ENCODE peak calls at places on chromosomes 3 and 15, in five cellular contexts. One of them, this sample, is unnamed. For H3K9me3, the result is how much of the 10 kb centered on the place peaks cover.

GRCh38 chr15:52709172-52709979 is 30.2 kb upstream of the ATOSA start:
- DNase-seq in pancreas: peak
- DNase-seq in CD4-positive, alpha-beta T cell: no peak
- DNase-seq in stomach: peak
- DNase-seq in psoas muscle: no peak
- DNase-seq in this sample: peak

GRCh38 chr3:134201201-134202130 is 49.2 kb downstream of the RYK start:
- DNase-seq in pancreas: no peak
- DNase-seq in CD4-positive, alpha-beta T cell: no peak
- DNase-seq in stomach: no peak
- DNase-seq in psoas muscle: no peak
- DNase-seq in this sample: no peak

GRCh38 chr3:51392301-51393095 is 1.4 kb downstream of the RBM15B start:
- DNase-seq in pancreas: no peak
- DNase-seq in CD4-positive, alpha-beta T cell: no peak
- DNase-seq in stomach: no peak
- DNase-seq in psoas muscle: no peak
- DNase-seq in this sample: no peak

GRCh38 chr3:27200721-27201434 is 168.3 kb downstream of the NEK10 start:
- DNase-seq in pancreas: no peak
- DNase-seq in CD4-positive, alpha-beta T cell: no peak
- DNase-seq in stomach: no peak
- DNase-seq in psoas muscle: no peak
- DNase-seq in this sample: no peak

GRCh38 chr3:37546876-37547275 is 314.8 kb upstream of the CTDSPL start:
- DNase-seq in pancreas: no peak
- DNase-seq in CD4-positive, alpha-beta T cell: no peak
- DNase-seq in stomach: no peak
- DNase-seq in psoas muscle: no peak
- DNase-seq in this sample: peak

GRCh38 chr15:46848704-46849103 is 868.6 kb upstream of the SEMA6D start:
- DNase-seq in pancreas: no peak
- DNase-seq in CD4-positive, alpha-beta T cell: no peak
- DNase-seq in stomach: no peak
- DNase-seq in psoas muscle: no peak
- DNase-seq in this sample: no peak

GRCh38 chr3:183400352-183400751 is 28.1 kb downstream of the MCF2L2 start:
- DNase-seq in pancreas: no peak
- DNase-seq in CD4-positive, alpha-beta T cell: no peak
- DNase-seq in stomach: no peak
- DNase-seq in psoas muscle: no peak
- DNase-seq in this sample: no peak

GRCh38 chr3:5798809-5799208 is 611.3 kb downstream of the EDEM1 start:
- DNase-seq in pancreas: no peak
- DNase-seq in CD4-positive, alpha-beta T cell: no peak
- DNase-seq in stomach: no peak
- DNase-seq in psoas muscle: no peak
- DNase-seq in this sample: no peak

GRCh38 chr15:78811124-78811824 is at the start of gene ADAMTS7:
- DNase-seq in pancreas: peak
- DNase-seq in CD4-positive, alpha-beta T cell: peak
- DNase-seq in stomach: peak
- DNase-seq in psoas muscle: peak
- DNase-seq in this sample: peak

GRCh38 chr15:88476635-88477038 is 9.1 kb downstream of the MRPS11 start:
- DNase-seq in pancreas: no peak
- DNase-seq in CD4-positive, alpha-beta T cell: no peak
- DNase-seq in stomach: peak
- DNase-seq in psoas muscle: no peak
- DNase-seq in this sample: peak

GRCh38 chr15:89143503-89144162 is 55.4 kb downstream of the ABHD2 start:
- DNase-seq in pancreas: no peak
- DNase-seq in CD4-positive, alpha-beta T cell: no peak
- DNase-seq in stomach: no peak
- DNase-seq in psoas muscle: no peak
- DNase-seq in this sample: no peak

GRCh38 chr3:10272977-10273376 is 19.8 kb downstream of the GHRL start:
- DNase-seq in pancreas: no peak
- DNase-seq in CD4-positive, alpha-beta T cell: no peak
- DNase-seq in stomach: no peak
- DNase-seq in psoas muscle: no peak
- DNase-seq in this sample: no peak

GRCh38 chr15:27833974-27834373 is 265.1 kb downstream of the OCA2 start:
- DNase-seq in pancreas: no peak
- DNase-seq in CD4-positive, alpha-beta T cell: no peak
- DNase-seq in stomach: no peak
- DNase-seq in psoas muscle: no peak
- DNase-seq in this sample: no peak

GRCh38 chr15:27833178-27833577 is 265.9 kb downstream of the OCA2 start:
- DNase-seq in pancreas: no peak
- DNase-seq in CD4-positive, alpha-beta T cell: no peak
- DNase-seq in stomach: no peak
- DNase-seq in psoas muscle: no peak
- DNase-seq in this sample: no peak

GRCh38 chr15:27834684-27835083 is 264.4 kb downstream of the OCA2 start:
- DNase-seq in pancreas: no peak
- DNase-seq in CD4-positive, alpha-beta T cell: no peak
- DNase-seq in stomach: no peak
- DNase-seq in psoas muscle: peak
- DNase-seq in this sample: no peak

GRCh38 chr15:27831384-27832262 is 267.5 kb downstream of the OCA2 start:
- DNase-seq in pancreas: no peak
- DNase-seq in CD4-positive, alpha-beta T cell: no peak
- DNase-seq in stomach: no peak
- DNase-seq in psoas muscle: peak
- DNase-seq in this sample: no peak

GRCh38 chr15:27832263-27832647 is 266.9 kb downstream of the OCA2 start:
- DNase-seq in pancreas: no peak
- DNase-seq in CD4-positive, alpha-beta T cell: no peak
- DNase-seq in stomach: no peak
- DNase-seq in psoas muscle: peak
- DNase-seq in this sample: no peak
- H3K9me3 ChIP-seq in pancreas: under half
- H3K9me3 ChIP-seq in CD4-positive, alpha-beta T cell: under half
- H3K9me3 ChIP-seq in stomach: under half
- H3K9me3 ChIP-seq in psoas muscle: under half
- H3K9me3 ChIP-seq in this sample: under half

GRCh38 chr15:42100021-42100800 is 5.8 kb upstream of the PLA2G4D start:
- DNase-seq in pancreas: no peak
- DNase-seq in CD4-positive, alpha-beta T cell: no peak
- DNase-seq in stomach: peak
- DNase-seq in psoas muscle: no peak
- DNase-seq in this sample: no peak
- H3K9me3 ChIP-seq in pancreas: under half
- H3K9me3 ChIP-seq in CD4-positive, alpha-beta T cell: under half
- H3K9me3 ChIP-seq in stomach: under half
- H3K9me3 ChIP-seq in psoas muscle: under half
- H3K9me3 ChIP-seq in this sample: under half

GRCh38 chr15:20659265-20659664 is 117.7 kb upstream of the GOLGA6L6 start:
- DNase-seq in pancreas: peak
- DNase-seq in CD4-positive, alpha-beta T cell: no peak
- DNase-seq in stomach: no peak
- DNase-seq in psoas muscle: peak
- DNase-seq in this sample: no peak

GRCh38 chr15:20657084-20657483 is 115.5 kb upstream of the GOLGA6L6 start:
- DNase-seq in pancreas: no peak
- DNase-seq in CD4-positive, alpha-beta T cell: no peak
- DNase-seq in stomach: no peak
- DNase-seq in psoas muscle: no peak
- DNase-seq in this sample: no peak

GRCh38 chr15:20652914-20653313 is 111.3 kb upstream of the GOLGA6L6 start:
- DNase-seq in pancreas: no peak
- DNase-seq in CD4-positive, alpha-beta T cell: no peak
- DNase-seq in stomach: no peak
- DNase-seq in psoas muscle: no peak
- DNase-seq in this sample: no peak

GRCh38 chr15:20658024-20658423 is 116.4 kb upstream of the GOLGA6L6 start:
- DNase-seq in pancreas: peak
- DNase-seq in CD4-positive, alpha-beta T cell: no peak
- DNase-seq in stomach: no peak
- DNase-seq in psoas muscle: peak
- DNase-seq in this sample: no peak
- H3K9me3 ChIP-seq in pancreas: under half
- H3K9me3 ChIP-seq in CD4-positive, alpha-beta T cell: under half
- H3K9me3 ChIP-seq in stomach: under half
- H3K9me3 ChIP-seq in psoas muscle: under half
- H3K9me3 ChIP-seq in this sample: under half

GRCh38 chr15:51647128-51647562 is 24.6 kb upstream of the DMXL2 start:
- DNase-seq in pancreas: no peak
- DNase-seq in CD4-positive, alpha-beta T cell: no peak
- DNase-seq in stomach: peak
- DNase-seq in psoas muscle: peak
- DNase-seq in this sample: peak

GRCh38 chr15:51649659-51650521 is 27.3 kb upstream of the DMXL2 start:
- DNase-seq in pancreas: no peak
- DNase-seq in CD4-positive, alpha-beta T cell: peak
- DNase-seq in stomach: no peak
- DNase-seq in psoas muscle: no peak
- DNase-seq in this sample: peak

DNA sequence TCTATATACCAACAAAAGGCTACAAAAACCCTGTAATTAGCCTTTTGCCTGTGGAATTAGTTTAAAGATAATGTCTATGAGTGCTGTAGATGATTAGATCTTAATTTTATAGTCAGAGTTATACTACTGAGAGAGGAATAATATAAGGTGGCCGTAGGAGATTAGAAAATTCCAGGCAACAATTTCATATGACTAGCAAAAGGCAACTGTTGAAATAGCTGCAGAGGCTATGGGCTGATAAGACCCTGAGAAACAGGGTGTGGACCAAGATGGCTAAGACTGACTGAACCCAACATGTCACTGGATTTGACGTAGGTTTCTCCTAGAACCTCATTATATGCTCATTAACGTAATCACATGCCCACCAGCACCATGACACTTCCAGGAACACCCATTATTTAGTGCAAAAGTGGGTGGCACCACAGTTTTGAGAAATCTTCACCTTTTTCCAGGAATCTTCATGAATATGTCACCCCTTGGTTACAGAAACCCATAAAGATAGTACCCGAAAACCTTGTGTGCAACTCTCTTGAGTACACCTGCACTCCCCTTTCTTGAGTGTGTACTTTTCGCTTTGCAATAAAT is 29.1 kb upstream of the SCG3 start:
- DNase-seq in pancreas: no peak
- DNase-seq in CD4-positive, alpha-beta T cell: no peak
- DNase-seq in stomach: no peak
- DNase-seq in psoas muscle: no peak
- DNase-seq in this sample: no peak
- H3K9me3 ChIP-seq in pancreas: under half
- H3K9me3 ChIP-seq in CD4-positive, alpha-beta T cell: under half
- H3K9me3 ChIP-seq in stomach: under half
- H3K9me3 ChIP-seq in psoas muscle: under half
- H3K9me3 ChIP-seq in this sample: under half

DNA sequence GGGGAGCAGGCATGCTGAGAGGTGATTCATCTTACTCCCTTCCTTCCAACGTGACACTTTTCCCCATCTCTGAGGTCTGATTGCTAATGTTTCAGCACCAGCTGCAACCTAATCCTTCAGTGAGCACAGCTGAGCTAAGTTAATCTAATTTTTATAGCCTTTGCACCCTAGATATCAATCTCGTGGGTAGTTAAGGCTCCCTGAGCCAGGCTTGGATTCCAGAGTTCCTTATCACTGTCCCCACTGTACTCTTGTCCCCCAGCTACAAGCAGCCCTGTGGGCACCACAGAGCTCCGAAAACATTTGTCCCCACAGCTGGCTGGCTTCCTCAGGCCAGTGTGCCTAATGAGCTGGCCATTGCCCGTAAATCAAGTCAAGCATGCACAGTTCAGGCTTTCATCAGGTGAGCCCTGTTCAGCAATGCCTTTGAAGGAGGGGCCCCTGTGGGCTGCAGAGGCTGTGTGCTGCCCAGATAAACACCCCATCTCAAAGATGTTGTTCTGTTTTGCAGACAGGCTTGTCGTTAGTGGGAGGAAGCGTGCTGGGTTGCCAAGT is 376.9 kb upstream of the RASGRP1 start:
- DNase-seq in pancreas: no peak
- DNase-seq in CD4-positive, alpha-beta T cell: no peak
- DNase-seq in stomach: no peak
- DNase-seq in psoas muscle: no peak
- DNase-seq in this sample: no peak
- H3K9me3 ChIP-seq in pancreas: under half
- H3K9me3 ChIP-seq in CD4-positive, alpha-beta T cell: under half
- H3K9me3 ChIP-seq in stomach: under half
- H3K9me3 ChIP-seq in psoas muscle: under half
- H3K9me3 ChIP-seq in this sample: under half

DNA sequence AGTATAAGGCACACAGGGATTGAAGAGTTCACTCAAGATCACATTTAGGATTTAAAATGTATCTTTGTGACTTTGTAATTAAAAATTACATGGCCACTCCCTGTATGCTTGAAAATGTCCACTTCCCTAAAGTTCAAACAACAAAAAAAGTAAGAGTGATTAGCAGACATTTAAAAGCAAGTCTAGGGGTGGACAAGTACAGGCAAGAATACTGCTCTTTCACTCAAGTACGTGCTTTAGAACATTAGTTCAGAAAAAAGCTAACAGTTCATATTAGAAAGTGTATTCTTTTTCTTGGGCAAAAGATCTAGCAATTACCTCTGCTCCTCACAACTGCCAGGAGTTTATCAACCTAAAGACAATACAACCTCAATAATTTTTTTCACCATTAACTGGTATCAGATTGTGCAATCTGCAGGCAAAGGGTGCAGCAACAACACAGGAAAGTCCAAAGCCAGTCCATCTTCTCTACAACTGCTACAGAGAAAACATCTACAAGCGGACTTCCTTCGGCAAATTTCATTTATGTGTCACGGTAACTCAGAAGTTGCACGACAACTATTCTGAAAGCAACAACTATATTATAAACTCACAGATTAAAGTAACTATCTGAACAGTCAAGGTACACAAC is 18.1 kb downstream of the CHSY1 start:
- DNase-seq in pancreas: no peak
- DNase-seq in CD4-positive, alpha-beta T cell: no peak
- DNase-seq in stomach: no peak
- DNase-seq in psoas muscle: no peak
- DNase-seq in this sample: no peak
- H3K9me3 ChIP-seq in pancreas: under half
- H3K9me3 ChIP-seq in CD4-positive, alpha-beta T cell: under half
- H3K9me3 ChIP-seq in stomach: under half
- H3K9me3 ChIP-seq in psoas muscle: under half
- H3K9me3 ChIP-seq in this sample: under half